ENCODE peak calls at places on chromosomes 16 and 17, in eight cellular contexts. U, P, H, I, T, R, V and J are unnamed samples.

GRCh38 chr17:21214777-21215541 is 998 bp upstream of the TMEM11 start:
- DNase-seq in U (no peak), P (no peak), H (no peak), I (no peak), T (peak), R (no peak), V (peak), J (no peak)

GRCh38 chr17:74325376-74325742 is 667 bp upstream of the KIF19 start:
- DNase-seq in U (no peak), P (no peak), H (no peak), I (no peak), T (no peak), R (no peak), V (no peak), J (no peak)

GRCh38 chr17:76462556-76463290 is 4.7 kb upstream of the AANAT start:
- DNase-seq in U (peak), P (no peak), H (no peak), I (no peak), T (no peak), R (no peak), V (no peak), J (no peak)

GRCh38 chr17:48515925-48516900 is 14.6 kb downstream of the HOXB1 start:
- DNase-seq in U (no peak), P (no peak), H (no peak), I (no peak), T (no peak), R (no peak), V (peak), J (no peak)

GRCh38 chr17:48791128-48792032 is 25.6 kb downstream of the TTLL6 start:
- DNase-seq in U (peak), P (peak), H (peak), I (peak), T (peak), R (peak), V (peak), J (no peak)

GRCh38 chr17:6648181-6648580 is 3.2 kb downstream of the MED31 start:
- DNase-seq in U (no peak), P (no peak), H (no peak), I (no peak), T (no peak), R (no peak), V (no peak), J (no peak)

GRCh38 chr16:60225541-60225940 is 1491.4 kb upstream of the GOT2 start:
- DNase-seq in U (no peak), P (no peak), H (no peak), I (no peak), T (no peak), R (no peak), V (peak), J (no peak)

GRCh38 chr16:11393861-11394592 is 48.8 kb downstream of the RMI2 start:
- DNase-seq in U (peak), P (no peak), H (no peak), I (no peak), T (no peak), R (no peak), V (no peak), J (no peak)

GRCh38 chr17:68053237-68054030 is 17.9 kb downstream of the KPNA2 start:
- DNase-seq in U (no peak), P (no peak), H (peak), I (no peak), T (no peak), R (no peak), V (peak), J (no peak)

GRCh38 chr17:77085916-77086432 is 54.8 kb upstream of the SEC14L1 start:
- DNase-seq in U (no peak), P (no peak), H (no peak), I (no peak), T (no peak), R (no peak), V (no peak), J (no peak)

GRCh38 chr16:48546774-48547173 is 63.2 kb downstream of the N4BP1 start:
- DNase-seq in U (no peak), P (no peak), H (no peak), I (no peak), T (no peak), R (peak), V (no peak), J (no peak)

GRCh38 chr16:53320992-53321391 is 113.3 kb upstream of the RBL2 start:
- DNase-seq in U (no peak), P (no peak), H (no peak), I (no peak), T (no peak), R (no peak), V (no peak), J (no peak)

GRCh38 chr17:27384261-27384701 is 72.0 kb upstream of the KSR1 start:
- DNase-seq in U (peak), P (peak), H (peak), I (no peak), T (peak), R (peak), V (peak), J (no peak)

GRCh38 chr16:72637306-72637705 is 410.6 kb downstream of the ZFHX3 start:
- DNase-seq in U (no peak), P (no peak), H (no peak), I (no peak), T (peak), R (no peak), V (no peak), J (no peak)

GRCh38 chr16:80806957-80807356 is 2.6 kb upstream of the CDYL2 start:
- DNase-seq in U (no peak), P (no peak), H (no peak), I (no peak), T (peak), R (no peak), V (no peak), J (no peak)

GRCh38 chr16:55499281-55499680 is 9.6 kb upstream of the LPCAT2 start:
- DNase-seq in U (no peak), P (no peak), H (no peak), I (no peak), T (no peak), R (no peak), V (no peak), J (no peak)

GRCh38 chr16:912684-913613 is 57.8 kb downstream of the LMF1 start:
- DNase-seq in U (peak), P (no peak), H (no peak), I (no peak), T (no peak), R (no peak), V (no peak), J (no peak)

GRCh38 chr17:11986179-11986938 is 10.9 kb downstream of the ZNF18 start:
- DNase-seq in U (no peak), P (no peak), H (peak), I (no peak), T (no peak), R (no peak), V (peak), J (no peak)
- TF ChIP-seq CTCF in U (no peak), P (no peak), H (no peak), I (no peak), T (no peak), R (no peak), V (peak), J (no peak)

DNA sequence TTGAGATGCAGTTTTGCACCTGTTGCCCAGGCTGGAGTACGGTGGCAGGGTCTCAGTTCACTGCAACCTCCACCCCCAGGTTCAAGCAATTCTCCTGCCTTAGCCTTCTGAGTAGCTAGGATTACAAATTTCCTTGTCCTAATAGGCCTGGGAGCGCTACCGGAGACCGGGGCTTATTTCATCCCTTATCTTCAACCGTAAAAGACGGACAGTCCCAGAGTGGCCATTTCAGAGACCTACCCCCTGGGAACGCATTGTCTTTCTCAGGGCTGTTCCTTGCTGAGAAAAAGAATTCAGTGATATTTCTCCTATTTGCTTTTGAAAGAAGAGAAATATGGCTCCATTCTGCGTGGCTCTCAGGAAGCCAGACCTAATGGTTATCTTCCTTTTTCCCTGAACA is 39.6 kb upstream of the GINS3 start:
- DNase-seq in U (no peak), P (no peak), H (no peak), I (no peak), T (no peak), R (no peak), V (no peak), J (no peak)
- H3K27ac ChIP-seq in U (no peak), P (no peak), H (no peak), I (no peak), T (no peak), R (no peak), V (no peak), J (no peak)

GRCh38 chr16:30985401-30986128 is 558 bp downstream of the HSD3B7 start:
- DNase-seq in U (no peak), P (no peak), H (peak), I (no peak), T (peak), R (peak), V (peak), J (no peak)
- TF ChIP-seq CTCF in U (no peak), P (no peak), H (no peak), I (peak), T (no peak), R (no peak), V (no peak), J (no peak)

GRCh38 chr16:75087040-75087979 is 29.3 kb downstream of the LDHD start:
- DNase-seq in U (peak), P (no peak), H (peak), I (no peak), T (no peak), R (peak), V (peak), J (no peak)

GRCh38 chr16:75086281-75086680 is 30.3 kb downstream of the LDHD start:
- DNase-seq in U (no peak), P (no peak), H (no peak), I (no peak), T (no peak), R (no peak), V (no peak), J (no peak)

GRCh38 chr16:75089486-75090202 is 26.9 kb downstream of the LDHD start:
- DNase-seq in U (no peak), P (no peak), H (no peak), I (no peak), T (no peak), R (no peak), V (no peak), J (no peak)

GRCh38 chr16:75088226-75088625 is 28.4 kb downstream of the LDHD start:
- DNase-seq in U (no peak), P (no peak), H (no peak), I (no peak), T (no peak), R (no peak), V (no peak), J (no peak)

GRCh38 chr16:75088934-75089333 is 27.6 kb downstream of the LDHD start:
- DNase-seq in U (no peak), P (no peak), H (no peak), I (no peak), T (no peak), R (no peak), V (no peak), J (no peak)
- H3K27ac ChIP-seq in U (no peak), P (no peak), H (peak), I (no peak), T (no peak), R (peak), V (no peak), J (no peak)

GRCh38 chr17:10118788-10119130 is 79.6 kb downstream of the GAS7 start:
- DNase-seq in U (no peak), P (no peak), H (no peak), I (no peak), T (no peak), R (no peak), V (peak), J (no peak)

GRCh38 chr17:10116676-10117075 is 81.7 kb downstream of the GAS7 start:
- DNase-seq in U (no peak), P (no peak), H (no peak), I (no peak), T (no peak), R (no peak), V (peak), J (no peak)

GRCh38 chr17:10116267-10116666 is 82.1 kb downstream of the GAS7 start:
- DNase-seq in U (no peak), P (no peak), H (no peak), I (no peak), T (no peak), R (no peak), V (peak), J (no peak)

GRCh38 chr17:10117085-10117484 is 81.3 kb downstream of the GAS7 start:
- DNase-seq in U (no peak), P (no peak), H (no peak), I (no peak), T (no peak), R (no peak), V (no peak), J (no peak)

DNA sequence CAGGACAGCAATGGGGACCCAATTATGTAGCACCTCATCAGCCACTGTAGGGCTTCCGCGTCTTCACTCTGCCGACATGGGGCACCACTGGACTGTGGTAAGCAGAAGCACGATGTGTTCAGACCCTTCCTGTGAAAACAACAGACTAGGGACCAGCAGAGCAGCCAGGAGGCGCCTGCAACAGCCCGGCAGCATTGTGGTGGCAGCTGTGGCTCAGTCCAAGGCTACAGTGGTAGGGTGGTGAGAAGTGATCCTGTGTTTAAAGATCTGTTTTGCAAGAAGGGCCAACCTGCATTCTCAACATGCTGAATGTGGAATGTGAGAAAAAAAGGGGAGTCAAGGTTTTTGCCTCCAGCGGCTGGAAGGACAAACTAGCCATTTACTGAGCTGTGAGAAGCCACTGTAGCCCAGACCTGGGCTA is 80.8 kb downstream of the GAS7 start:
- DNase-seq in U (no peak), P (no peak), H (no peak), I (peak), T (no peak), R (peak), V (peak), J (no peak)
- TF ChIP-seq CTCF in U (no peak), P (no peak), H (no peak), I (no peak), T (no peak), R (no peak), V (peak), J (no peak)

DNA sequence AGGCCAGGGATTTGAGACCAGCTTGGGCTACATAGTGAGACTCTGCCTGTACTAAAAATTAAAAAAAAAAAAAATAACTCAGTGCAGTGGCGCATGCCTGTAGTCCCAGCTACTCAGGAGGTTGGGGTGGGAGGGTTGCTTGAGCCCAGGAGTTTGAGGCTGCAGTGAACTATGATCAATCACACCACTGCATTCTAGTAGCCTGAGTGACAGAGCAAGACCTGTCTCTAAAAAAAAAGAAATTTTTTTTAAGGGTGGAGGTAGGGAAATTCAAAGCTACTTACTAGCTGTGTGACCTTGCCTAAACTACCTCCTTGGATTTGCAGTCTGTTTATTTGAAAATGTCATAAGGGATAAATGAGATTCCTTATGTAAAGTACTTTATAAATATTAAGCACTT is 3.3 kb upstream of the SMPD3 start:
- DNase-seq in U (no peak), P (no peak), H (no peak), I (no peak), T (no peak), R (no peak), V (no peak), J (no peak)
- H3K27ac ChIP-seq in U (no peak), P (no peak), H (no peak), I (no peak), T (no peak), R (no peak), V (no peak), J (no peak)

DNA sequence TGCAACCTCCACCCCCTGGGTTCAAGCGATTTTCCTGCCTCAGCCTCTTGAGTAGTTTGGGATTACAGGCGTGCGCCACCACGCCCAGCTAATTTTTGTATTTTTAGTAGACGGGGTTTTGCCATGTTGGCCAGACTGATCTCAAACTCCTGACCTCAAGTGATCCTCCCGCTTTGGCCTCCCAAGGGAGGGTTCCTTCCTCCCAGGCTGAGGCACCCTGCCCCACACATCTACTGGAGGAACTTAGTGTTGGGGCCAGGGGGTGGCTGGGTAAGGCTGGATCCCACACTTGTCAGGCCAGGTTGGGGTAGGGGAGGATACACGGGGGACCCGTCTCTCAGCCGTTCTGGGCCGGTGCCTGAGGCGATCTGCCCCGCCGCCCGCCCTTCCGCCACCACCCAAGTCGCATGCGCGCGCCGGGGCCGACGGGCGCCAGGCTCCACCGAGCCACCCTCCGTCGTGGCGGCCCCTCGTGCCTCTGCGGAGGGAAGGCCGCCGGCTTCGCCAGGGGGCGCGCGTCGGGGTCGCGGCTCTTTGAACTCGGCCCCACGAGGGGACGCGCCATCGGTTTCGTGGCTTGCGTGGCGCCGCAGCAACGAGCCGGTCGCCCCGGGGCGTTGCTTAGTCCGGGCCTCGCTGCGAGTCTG is 15.9 kb downstream of the GRB7 start:
- DNase-seq in U (peak), P (no peak), H (no peak), I (peak), T (peak), R (peak), V (peak), J (no peak)
- TF ChIP-seq CTCF in U (no peak), P (no peak), H (no peak), I (no peak), T (no peak), R (no peak), V (no peak), J (no peak)

GRCh38 chr16:77289331-77289809 is 90.2 kb downstream of the SYCE1L start:
- DNase-seq in U (no peak), P (no peak), H (no peak), I (no peak), T (no peak), R (no peak), V (no peak), J (no peak)
- H3K27ac ChIP-seq in U (no peak), P (no peak), H (no peak), I (no peak), T (no peak), R (no peak), V (no peak), J (no peak)